ENCODE peak calls at places on chromosomes 4 and X, in four cellular contexts. N, O, R and X are unnamed samples.

GRCh38 chrX:12567857-12568256 is 223.4 kb upstream of the PRPS2 start:
- DNase-seq in N (peak; percentile 18), O (peak; percentile 12), R (no peak), X (no peak)

GRCh38 chr4:151340751-151341385 is 15.5 kb upstream of the SH3D19 start:
- DNase-seq in N (no peak), O (no peak), R (no peak), X (no peak)

GRCh38 chrX:78555401-78555980 is 103.6 kb downstream of the RTL3 start:
- DNase-seq in N (no peak), O (no peak), R (no peak), X (no peak)

GRCh38 chr4:5858020-5858769 is 34.7 kb downstream of the CRMP1 start:
- DNase-seq in N (peak; percentile 7), O (no peak), R (no peak), X (peak; percentile 54)

GRCh38 chr4:151014521-151015457 is at the start of gene LRBA:
- DNase-seq in N (peak; percentile 89), O (peak; percentile 74), R (peak; percentile 72), X (peak; percentile 49)

GRCh38 chr4:108080752-108081151 is 88.0 kb downstream of the LEF1 start:
- DNase-seq in N (no peak), O (no peak), R (no peak), X (no peak)

GRCh38 chrX:71292669-71293379 is 8.7 kb upstream of the ITGB1BP2 start:
- DNase-seq in N (peak; percentile 13), O (no peak), R (no peak), X (no peak)

GRCh38 chrX:13024911-13025454 is 19.4 kb downstream of the FAM9C start:
- DNase-seq in N (no peak), O (no peak), R (no peak), X (no peak)

GRCh38 chrX:120310861-120311631 is at the start of gene TMEM255A:
- DNase-seq in N (peak; percentile 24), O (peak; percentile 15), R (no peak), X (no peak)

GRCh38 chrX:154918060-154918483 is 31.9 kb downstream of the F8A1 start:
- DNase-seq in N (peak; percentile 68), O (peak; percentile 74), R (peak; percentile 7), X (peak; percentile 38)

GRCh38 chr4:145097331-145097820 is 620 bp downstream of the ANAPC10 start:
- DNase-seq in N (peak; percentile 60), O (no peak), R (no peak), X (no peak)

GRCh38 chr4:98055800-98056501 is 87.3 kb downstream of the STPG2 start:
- DNase-seq in N (peak; percentile 73), O (no peak), R (no peak), X (peak; percentile 41)

GRCh38 chr4:123564758-123565346 is 168.3 kb downstream of the SPRY1 start:
- DNase-seq in N (peak; percentile 84), O (peak; percentile 81), R (peak; percentile 67), X (no peak)

GRCh38 chr4:113145519-113146291 is 96.3 kb downstream of the ANK2 start:
- DNase-seq in N (no peak), O (no peak), R (no peak), X (no peak)

GRCh38 chr4:37762294-37763163 is 64.0 kb upstream of the PGM2 start:
- DNase-seq in N (peak; percentile 93), O (no peak), R (no peak), X (no peak)

GRCh38 chrX:17373337-17373736 is 1.7 kb upstream of the NHS start:
- DNase-seq in N (no peak), O (no peak), R (no peak), X (no peak)

GRCh38 chrX:95427389-95427788 is 1257.3 kb upstream of the DIAPH2 start:
- DNase-seq in N (peak; percentile 81), O (no peak), R (no peak), X (no peak)

GRCh38 chr4:123406862-123407261 is 10.3 kb downstream of the SPRY1 start:
- DNase-seq in N (no peak), O (no peak), R (no peak), X (no peak)

GRCh38 chr4:40613456-40613855 is 16.2 kb downstream of the RBM47 start:
- DNase-seq in N (no peak), O (no peak), R (no peak), X (no peak)

GRCh38 chr4:30744957-30745640 is 24.9 kb downstream of the PCDH7 start:
- DNase-seq in N (no peak), O (no peak), R (no peak), X (no peak)

GRCh38 chrX:102063445-102064074 is 61.9 kb upstream of the TCEAL2 start:
- DNase-seq in N (no peak), O (no peak), R (no peak), X (no peak)

GRCh38 chr4:7194251-7195137 is 2.2 kb downstream of the SORCS2 start:
- DNase-seq in N (no peak), O (peak; percentile 55), R (peak; percentile 24), X (peak; percentile 88)